ENCODE peak calls at places on chromosomes 5 and 9, in ten cellular contexts. C is lower leg skin; L is transverse colon; X is dorsolateral prefrontal cortex; J is GM06990; D is CD8-positive, alpha-beta T cell; Z is heart right ventricle; F is ascending aorta; P is ovary; N is GM23248. V is an unnamed sample.
A peak's percentile ranks its signal among the peaks of the same experiment; 100 is the strongest.

GRCh38 chr9:97749928-97750327 is 52.8 kb upstream of the XPA start:
- DNase-seq in C (peak; percentile 42), L (no peak), X (peak; percentile 38), J (no peak), D (no peak), Z (no peak), F (no peak), P (no peak), N (no peak), V (no peak)

GRCh38 chr5:168342985-168343384 is 51.5 kb downstream of the WWC1 start:
- DNase-seq in C (no peak), L (no peak), X (no peak), J (no peak), D (no peak), Z (no peak), F (no peak), P (no peak), N (no peak), V (no peak)

GRCh38 chr5:166370928-166371690 is 1920.3 kb upstream of the WWC1 start:
- DNase-seq in C (no peak), L (no peak), X (no peak), J (no peak), D (no peak), Z (no peak), F (no peak), P (no peak), N (peak; percentile 3), V (no peak)

GRCh38 chr5:79032031-79032711 is 37.3 kb downstream of the DMGDH start:
- DNase-seq in C (no peak), L (no peak), X (no peak), J (no peak), D (no peak), Z (no peak), F (no peak), P (no peak), N (peak; percentile 15), V (no peak)

GRCh38 chr9:70021026-70021571 is 22.5 kb upstream of the MAMDC2 start:
- DNase-seq in C (peak; percentile 88), L (no peak), X (no peak), J (no peak), D (no peak), Z (peak; percentile 31), F (no peak), P (no peak), N (peak; percentile 91), V (no peak)

GRCh38 chr9:18122156-18122555 is 351.8 kb upstream of the ADAMTSL1 start:
- DNase-seq in C (no peak), L (no peak), X (no peak), J (no peak), D (no peak), Z (no peak), F (no peak), P (no peak), N (no peak), V (no peak)

GRCh38 chr9:137453643-137454081 is 5.5 kb downstream of the NSMF start:
- DNase-seq in C (peak; percentile 95), L (peak; percentile 85), X (no peak), J (peak; percentile 61), D (peak; percentile 1), Z (peak; percentile 77), F (peak; percentile 55), P (peak; percentile 72), N (peak; percentile 81), V (peak; percentile 90)

GRCh38 chr9:127506814-127507750 is 55.8 kb downstream of the LRSAM1 start:
- DNase-seq in C (no peak), L (no peak), X (no peak), J (no peak), D (no peak), Z (no peak), F (no peak), P (no peak), N (no peak), V (peak; percentile 80)

GRCh38 chr5:158435161-158435616 is 576.2 kb upstream of the CLINT1 start:
- DNase-seq in C (no peak), L (no peak), X (no peak), J (peak; percentile 23), D (no peak), Z (no peak), F (no peak), P (no peak), N (peak; percentile 58), V (no peak)

DNA sequence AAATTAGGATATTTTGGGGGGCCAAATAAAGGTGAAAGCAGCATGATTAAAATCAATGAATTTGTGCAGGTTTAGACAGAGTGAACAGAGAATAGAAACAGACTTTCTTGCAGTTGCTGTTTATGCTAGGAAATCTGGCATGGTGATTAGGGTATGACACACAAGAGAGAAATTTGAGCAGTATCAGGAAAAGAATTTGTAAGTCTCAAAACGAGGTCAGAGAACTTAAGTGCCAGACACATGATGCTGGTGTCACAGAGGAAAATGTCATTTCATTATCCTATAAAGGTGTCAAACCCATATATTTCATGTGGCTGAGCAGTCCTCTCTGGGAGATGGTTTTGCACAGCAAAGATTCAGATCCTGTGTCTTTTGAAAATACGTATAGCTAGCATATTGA is 15.7 kb downstream of the LVRN start:
- DNase-seq in C (no peak), L (no peak), X (no peak), J (no peak), D (no peak), Z (no peak), F (no peak), P (no peak), N (peak; percentile 89), V (no peak)
- H3K4me3 ChIP-seq in C (no peak overlapping the region), L (no peak overlapping the region), X (no peak overlapping the region), J (no peak overlapping the region), D (no peak overlapping the region), Z (no peak overlapping the region), F (no peak overlapping the region), P (no peak overlapping the region), N (peak overlapping the region; percentile 47), V (no peak overlapping the region)

DNA sequence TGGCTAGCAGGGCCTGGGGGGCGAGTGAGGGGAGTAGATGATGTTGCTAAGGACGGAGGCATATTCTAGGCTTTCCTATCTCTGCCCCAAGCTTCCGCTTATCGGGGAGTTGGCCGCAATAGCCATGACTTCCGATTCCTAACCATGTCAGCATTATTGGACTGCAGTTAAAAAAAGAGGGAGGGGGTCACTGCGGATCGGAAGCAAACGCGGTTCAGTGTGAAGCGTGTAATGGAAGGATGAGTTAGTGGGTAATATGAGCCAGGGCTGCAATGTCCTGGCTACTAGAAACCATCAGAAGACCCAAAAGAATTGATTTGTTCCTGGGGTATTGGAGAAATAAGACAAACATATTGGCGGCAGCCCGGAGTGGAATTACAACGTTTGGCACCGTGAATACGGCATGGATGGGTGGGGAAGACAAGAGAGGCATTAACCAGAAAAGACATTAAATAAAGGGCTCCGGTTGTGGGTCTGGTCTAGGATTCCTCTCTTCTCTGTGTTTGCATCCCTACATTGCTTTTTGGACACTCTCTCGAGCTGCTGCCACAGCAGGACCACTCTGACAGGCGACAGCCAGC is 138.8 kb upstream of the PALM2AKAP2 start:
- DNase-seq in C (no peak), L (no peak), X (no peak), J (no peak), D (no peak), Z (no peak), F (no peak), P (no peak), N (peak; percentile 5), V (no peak)
- H3K4me3 ChIP-seq in C (peak overlapping the region; percentile 6), L (no peak overlapping the region), X (peak overlapping the region; percentile 74), J (no peak overlapping the region), D (no peak overlapping the region), Z (peak overlapping the region; percentile 69), F (peak overlapping the region; percentile 67), P (peak overlapping the region; percentile 22), N (peak overlapping the region; percentile 69), V (no peak overlapping the region)

GRCh38 chr5:140112685-140113179 is 1.2 kb upstream of the PURA start:
- DNase-seq in C (no peak), L (no peak), X (no peak), J (no peak), D (no peak), Z (no peak), F (no peak), P (no peak), N (peak; percentile 50), V (no peak)

GRCh38 chr5:140113180-140113698 is 670 bp upstream of the PURA start:
- DNase-seq in C (peak; percentile 86), L (peak; percentile 21), X (peak; percentile 28), J (no peak), D (no peak), Z (peak; percentile 30), F (no peak), P (peak; percentile 54), N (peak; percentile 39), V (peak; percentile 36)

GRCh38 chr5:140113699-140114263 is at the start of gene PURA:
- DNase-seq in C (peak; percentile 99), L (peak; percentile 97), X (peak; percentile 89), J (peak; percentile 93), D (peak; percentile 95), Z (peak; percentile 97), F (peak; percentile 87), P (peak; percentile 96), N (peak; percentile 97), V (peak; percentile 94)

GRCh38 chr5:140111043-140111858 is 2.7 kb upstream of the PURA start:
- DNase-seq in C (no peak), L (no peak), X (no peak), J (no peak), D (no peak), Z (no peak), F (no peak), P (no peak), N (peak; percentile 17), V (peak; percentile 42)

DNA sequence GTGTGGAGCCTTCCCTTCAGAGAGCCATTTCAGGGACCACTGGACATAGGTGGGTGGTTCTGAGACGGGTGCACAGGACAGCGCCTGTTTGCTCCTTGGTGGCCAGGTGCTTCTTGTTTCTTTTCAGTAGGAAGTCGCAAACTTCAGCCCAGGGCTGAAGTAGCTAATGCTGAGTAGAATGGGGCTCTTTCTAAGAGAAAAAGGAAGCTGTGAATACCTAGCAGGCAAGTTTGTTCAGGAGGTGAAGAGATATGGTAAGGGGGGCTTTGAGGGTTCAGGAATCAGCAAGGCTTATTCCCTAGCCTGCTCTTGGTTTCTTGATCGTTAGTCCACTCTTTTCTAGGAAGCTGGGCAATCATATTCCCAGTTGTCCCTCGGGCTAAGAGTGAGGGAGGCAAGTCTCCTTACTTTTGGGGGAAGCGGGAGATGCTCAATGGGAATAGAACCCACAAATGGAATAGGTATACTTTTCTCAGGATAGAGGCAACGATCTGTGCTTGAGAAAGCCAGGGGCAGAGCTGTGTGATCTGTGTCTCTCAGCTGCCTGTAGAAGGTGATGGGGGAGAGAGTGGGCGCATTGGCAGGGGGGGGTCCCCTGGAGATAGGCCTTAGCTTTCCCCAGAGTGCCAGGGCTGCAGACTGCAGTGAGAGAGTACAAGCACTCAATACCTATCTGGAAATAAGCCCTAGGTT is 1.9 kb upstream of the PURA start:
- DNase-seq in C (no peak), L (no peak), X (no peak), J (no peak), D (no peak), Z (no peak), F (no peak), P (no peak), N (no peak), V (no peak)
- H3K4me3 ChIP-seq in C (no peak overlapping the region), L (no peak overlapping the region), X (peak overlapping the region; percentile 78), J (no peak overlapping the region), D (no peak overlapping the region), Z (peak overlapping the region; percentile 80), F (peak overlapping the region; percentile 77), P (no peak overlapping the region), N (peak overlapping the region; percentile 78), V (peak overlapping the region; percentile 18)

DNA sequence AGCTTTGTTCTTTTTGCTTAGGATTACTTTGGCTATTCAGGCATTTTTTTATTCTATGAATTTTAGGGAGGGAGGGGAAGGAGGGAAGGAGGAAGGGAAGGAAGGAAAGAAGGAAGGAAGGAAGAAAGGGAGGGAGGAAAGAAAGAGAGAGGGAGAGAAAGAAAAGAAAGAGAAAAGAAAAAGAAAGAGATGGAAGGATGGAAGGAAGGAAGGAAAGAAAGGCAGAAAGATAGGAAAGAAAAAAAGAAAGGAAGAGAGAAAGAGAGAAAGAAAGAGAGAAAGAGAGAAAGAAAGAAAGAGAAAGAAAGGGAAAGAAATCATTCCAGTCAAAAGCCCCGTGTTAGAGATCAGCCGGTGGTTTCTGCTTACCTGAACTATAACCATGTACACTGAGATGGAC is 20.8 kb upstream of the NKD2 start:
- DNase-seq in C (no peak), L (no peak), X (no peak), J (no peak), D (no peak), Z (no peak), F (no peak), P (no peak), N (no peak), V (no peak)
- H3K4me3 ChIP-seq in C (no peak overlapping the region), L (no peak overlapping the region), X (no peak overlapping the region), J (no peak overlapping the region), D (no peak overlapping the region), Z (no peak overlapping the region), F (no peak overlapping the region), P (no peak overlapping the region), N (no peak overlapping the region), V (no peak overlapping the region)